ENCODE peak calls at places on chromosomes 3 and 15, in five cellular contexts. Z, Y, R, Q and P are unnamed samples.

GRCh38 chr3:112043621-112044201 is 9.2 kb downstream of the TMPRSS7 start:
- DNase-seq in Z (peak; percentile 23), Y (peak; percentile 29), R (peak; percentile 18), Q (peak; percentile 70), P (peak; percentile 64)

GRCh38 chr3:124845406-124845805 is 41.8 kb downstream of the ITGB5 start:
- DNase-seq in Z (peak; percentile 67), Y (no peak), R (no peak), Q (peak; percentile 57), P (peak; percentile 87)

GRCh38 chr3:99872633-99873254 is 55.1 kb downstream of the CMSS1 start:
- DNase-seq in Z (no peak), Y (no peak), R (no peak), Q (no peak), P (no peak)

GRCh38 chr3:134333522-134334181 is 40.6 kb downstream of the AMOTL2 start:
- DNase-seq in Z (no peak), Y (no peak), R (no peak), Q (peak; percentile 44), P (no peak)

GRCh38 chr3:33364531-33365128 is 75.6 kb downstream of the UBP1 start:
- DNase-seq in Z (no peak), Y (no peak), R (no peak), Q (no peak), P (no peak)

GRCh38 chr3:46632792-46633191 is 20.5 kb downstream of the FAM240A start:
- DNase-seq in Z (no peak), Y (no peak), R (no peak), Q (no peak), P (no peak)

GRCh38 chr3:11719406-11720219 is 75.9 kb upstream of the VGLL4 start:
- DNase-seq in Z (peak; percentile 75), Y (peak; percentile 87), R (peak; percentile 93), Q (peak; percentile 91), P (peak; percentile 82)

GRCh38 chr3:37910666-37911400 is 49.2 kb downstream of the CTDSPL start:
- DNase-seq in Z (no peak), Y (no peak), R (no peak), Q (no peak), P (no peak)

GRCh38 chr3:157030712-157031111 is 129.2 kb downstream of the CCNL1 start:
- DNase-seq in Z (no peak), Y (no peak), R (no peak), Q (no peak), P (no peak)

GRCh38 chr3:153275514-153275913 is 113.5 kb downstream of the RAP2B start:
- DNase-seq in Z (no peak), Y (no peak), R (no peak), Q (no peak), P (no peak)

GRCh38 chr15:49199666-49200065 is 29.6 kb downstream of the GALK2 start:
- DNase-seq in Z (no peak), Y (no peak), R (no peak), Q (no peak), P (no peak)

GRCh38 chr3:81744366-81744765 is 17.1 kb downstream of the GBE1 start:
- DNase-seq in Z (peak; percentile 18), Y (no peak), R (no peak), Q (peak; percentile 46), P (peak; percentile 51)

GRCh38 chr15:66560856-66561525 is 4.8 kb downstream of the LCTL start:
- DNase-seq in Z (no peak), Y (no peak), R (no peak), Q (no peak), P (no peak)

DNA sequence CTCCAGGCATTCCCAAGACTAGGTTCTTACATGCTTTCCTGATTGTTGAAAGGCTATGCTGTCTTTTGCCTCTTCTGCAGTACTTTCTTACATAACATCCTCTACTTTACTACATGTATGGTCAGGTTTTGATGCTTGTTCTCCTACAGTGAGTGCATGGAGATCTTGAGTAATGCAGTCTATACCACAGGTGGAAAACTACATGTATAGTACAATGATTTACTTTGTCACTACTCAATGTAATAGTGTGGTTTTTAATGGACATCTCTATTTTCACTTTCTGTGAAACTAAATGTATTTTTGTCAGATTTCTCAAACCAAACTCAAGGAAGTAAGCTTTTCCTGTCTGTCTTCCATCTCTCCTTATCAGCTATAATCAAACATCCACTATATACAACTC is 657.0 kb downstream of the TUSC7 start:
- DNase-seq in Z (no peak), Y (no peak), R (no peak), Q (no peak), P (no peak)
- H3K4me1 ChIP-seq in Z (no peaks in the 10 kb centered on the region), Y (no peaks in the 10 kb centered on the region), R (no peaks in the 10 kb centered on the region), Q (no peaks in the 10 kb centered on the region), P (no peaks in the 10 kb centered on the region)

GRCh38 chr3:49788056-49788455 is 1.7 kb upstream of the IP6K1 start:
- DNase-seq in Z (no peak), Y (no peak), R (no peak), Q (no peak), P (no peak)

GRCh38 chr3:49787536-49787935 is 1.2 kb upstream of the IP6K1 start:
- DNase-seq in Z (no peak), Y (no peak), R (no peak), Q (no peak), P (no peak)

GRCh38 chr3:49785565-49786356 is 581 bp downstream of the IP6K1 start:
- DNase-seq in Z (no peak), Y (peak; percentile 39), R (peak; percentile 35), Q (peak; percentile 64), P (peak; percentile 48)

GRCh38 chr3:49787182-49787464 is 781 bp upstream of the IP6K1 start:
- DNase-seq in Z (no peak), Y (no peak), R (no peak), Q (peak; percentile 65), P (no peak)

GRCh38 chr3:49786357-49787181 is at the start of gene IP6K1:
- DNase-seq in Z (peak; percentile 100), Y (peak; percentile 100), R (peak; percentile 100), Q (peak; percentile 100), P (peak; percentile 100)
- TF ChIP-seq POLR2A in Z (peak; percentile 88), Y (peak; percentile 68), R (peak; percentile 89), Q (peak; percentile 34), P (peak; percentile 65)

GRCh38 chr3:65549626-65549959 is 489.1 kb downstream of the MAGI1 start:
- DNase-seq in Z (no peak), Y (no peak), R (no peak), Q (no peak), P (no peak)

GRCh38 chr3:65548848-65549625 is 489.7 kb downstream of the MAGI1 start:
- DNase-seq in Z (peak; percentile 16), Y (no peak), R (no peak), Q (peak; percentile 18), P (no peak)

GRCh38 chr3:65556934-65557577 is 481.7 kb downstream of the MAGI1 start:
- DNase-seq in Z (no peak), Y (no peak), R (no peak), Q (no peak), P (no peak)

GRCh38 chr3:65550137-65550536 is 488.6 kb downstream of the MAGI1 start:
- DNase-seq in Z (no peak), Y (no peak), R (no peak), Q (no peak), P (no peak)

DNA sequence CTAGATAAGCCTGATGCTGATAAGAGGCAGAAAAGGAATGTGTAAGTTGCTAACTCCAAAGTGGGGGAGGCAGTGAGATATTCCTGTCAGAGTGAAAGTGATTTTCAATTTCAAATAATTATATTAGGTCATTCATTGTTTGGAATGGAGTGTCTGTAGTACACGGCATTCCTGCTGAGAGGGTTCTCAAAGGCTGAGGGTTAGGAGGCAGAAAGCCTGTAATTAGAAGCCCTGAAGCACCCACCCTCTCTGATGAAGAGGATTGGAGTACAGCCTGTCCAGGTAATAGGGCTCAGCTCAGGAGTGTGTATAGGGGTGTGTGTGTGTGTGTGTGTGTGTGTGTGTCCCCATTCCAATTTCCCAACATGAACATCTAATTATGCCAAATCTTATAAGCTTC is 486.8 kb downstream of the MAGI1 start:
- DNase-seq in Z (no peak), Y (no peak), R (no peak), Q (no peak), P (no peak)
- H3K4me1 ChIP-seq in Z (no peaks in the 10 kb centered on the region), Y (no peaks in the 10 kb centered on the region), R (no peaks in the 10 kb centered on the region), Q (no peaks in the 10 kb centered on the region), P (no peaks in the 10 kb centered on the region)

DNA sequence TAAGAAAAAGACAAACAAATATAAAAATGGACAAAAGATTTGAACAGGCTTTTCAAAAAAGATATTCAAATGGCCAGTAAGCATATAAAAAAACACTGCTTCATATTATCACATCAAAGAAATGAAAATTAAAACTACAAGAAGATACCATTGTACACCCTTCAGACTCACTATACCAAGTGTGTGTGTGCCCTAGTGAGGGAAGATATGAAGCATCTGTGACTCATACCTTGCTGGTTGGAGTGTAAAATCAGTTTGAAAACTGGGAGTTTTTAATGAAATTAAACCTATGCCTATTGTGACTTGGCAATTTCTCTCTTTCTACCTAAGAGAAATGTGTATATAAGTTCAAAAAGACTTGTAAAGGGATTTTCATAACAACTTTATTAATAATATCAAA is 23.5 kb upstream of the SLC15A2 start:
- DNase-seq in Z (no peak), Y (no peak), R (no peak), Q (no peak), P (no peak)
- TF ChIP-seq POLR2A in Z (no peak), Y (no peak), R (no peak), Q (no peak), P (no peak)

GRCh38 chr15:92811514-92811913 is 88.6 kb upstream of the CHD2 start:
- DNase-seq in Z (no peak), Y (no peak), R (peak; percentile 61), Q (no peak), P (no peak)

GRCh38 chr15:92810418-92811138 is 89.5 kb upstream of the CHD2 start:
- DNase-seq in Z (peak; percentile 60), Y (peak; percentile 52), R (peak; percentile 69), Q (peak; percentile 77), P (peak; percentile 75)

GRCh38 chr15:92813440-92813839 is 86.7 kb upstream of the CHD2 start:
- DNase-seq in Z (no peak), Y (no peak), R (no peak), Q (no peak), P (no peak)

GRCh38 chr15:92809880-92810361 is 90.2 kb upstream of the CHD2 start:
- DNase-seq in Z (no peak), Y (peak; percentile 56), R (peak; percentile 50), Q (peak; percentile 60), P (peak; percentile 70)

GRCh38 chr15:92812271-92812670 is 87.9 kb upstream of the CHD2 start:
- DNase-seq in Z (no peak), Y (no peak), R (no peak), Q (no peak), P (no peak)
- H3K4me1 ChIP-seq in Z (no peaks in the 10 kb centered on the region), Y (peaks cover 11% of the 10 kb centered on the region), R (no peaks in the 10 kb centered on the region), Q (peaks cover 16% of the 10 kb centered on the region), P (peaks cover 7% of the 10 kb centered on the region)

DNA sequence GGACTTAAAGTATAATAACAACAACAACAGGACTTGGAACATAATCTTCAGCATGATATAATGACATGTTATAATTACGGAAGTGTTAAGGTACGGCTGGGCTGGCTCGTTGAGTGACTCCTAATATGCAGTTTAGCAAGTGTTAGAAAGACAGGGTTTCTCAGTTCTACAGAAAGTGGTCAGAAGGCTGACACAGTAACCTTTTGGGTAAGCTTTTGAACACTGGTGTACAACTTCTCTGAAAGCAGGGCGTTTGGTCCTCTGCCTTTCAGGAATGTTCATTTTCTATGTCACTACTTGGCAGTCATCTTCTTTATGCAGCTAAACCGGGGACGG is 133.3 kb upstream of the SLC2A2 start:
- DNase-seq in Z (no peak), Y (no peak), R (no peak), Q (no peak), P (no peak)
- TF ChIP-seq POLR2A in Z (no peak), Y (no peak), R (no peak), Q (no peak), P (no peak)

GRCh38 chr15:98669638-98670037 is 21.3 kb downstream of the IGF1R start:
- DNase-seq in Z (no peak), Y (no peak), R (no peak), Q (no peak), P (no peak)
- H3K4me1 ChIP-seq in Z (peaks cover 17% of the 10 kb centered on the region), Y (no peaks in the 10 kb centered on the region), R (peaks cover 27% of the 10 kb centered on the region), Q (peaks cover 24% of the 10 kb centered on the region), P (peaks cover 91% of the 10 kb centered on the region)